ENCODE peak calls at places on chromosome 17, in four cellular contexts. One of them, this sample, is unnamed. For H3K9me3, the result is how much of the 10 kb centered on the place peaks cover.

GRCh38 chr17:1203111-1203966 is 23.6 kb upstream of the ABR start:
- DNase-seq in body of pancreas: peak
- DNase-seq in thoracic aorta: no peak
- DNase-seq in small intestine: peak
- DNase-seq in this sample: peak

GRCh38 chr17:39624313-39624712 is 2.4 kb upstream of the PPP1R1B start:
- DNase-seq in body of pancreas: no peak
- DNase-seq in thoracic aorta: no peak
- DNase-seq in small intestine: no peak
- DNase-seq in this sample: no peak

GRCh38 chr17:76469076-76469990 is 1.9 kb downstream of the AANAT start:
- DNase-seq in body of pancreas: no peak
- DNase-seq in thoracic aorta: no peak
- DNase-seq in small intestine: no peak
- DNase-seq in this sample: no peak

GRCh38 chr17:48429638-48430586 is at the start of gene SKAP1:
- DNase-seq in body of pancreas: peak
- DNase-seq in thoracic aorta: no peak
- DNase-seq in small intestine: peak
- DNase-seq in this sample: peak

GRCh38 chr17:3788200-3788599 is 12.8 kb downstream of the ITGAE start:
- DNase-seq in body of pancreas: no peak
- DNase-seq in thoracic aorta: no peak
- DNase-seq in small intestine: peak
- DNase-seq in this sample: no peak

GRCh38 chr17:83067071-83067717 is 12.2 kb upstream of the METRNL start:
- DNase-seq in body of pancreas: peak
- DNase-seq in thoracic aorta: peak
- DNase-seq in small intestine: no peak
- DNase-seq in this sample: peak

GRCh38 chr17:76515291-76515949 is 14.2 kb upstream of the RHBDF2 start:
- DNase-seq in body of pancreas: peak
- DNase-seq in thoracic aorta: peak
- DNase-seq in small intestine: peak
- DNase-seq in this sample: peak

GRCh38 chr17:81436294-81436849 is 41.1 kb downstream of the BAHCC1 start:
- DNase-seq in body of pancreas: no peak
- DNase-seq in thoracic aorta: no peak
- DNase-seq in small intestine: no peak
- DNase-seq in this sample: no peak

GRCh38 chr17:48530208-48530886 is 464 bp downstream of the HOXB1 start:
- DNase-seq in body of pancreas: no peak
- DNase-seq in thoracic aorta: no peak
- DNase-seq in small intestine: no peak
- DNase-seq in this sample: no peak

GRCh38 chr17:3866269-3866668 is 20.2 kb upstream of the NCBP3 start:
- DNase-seq in body of pancreas: no peak
- DNase-seq in thoracic aorta: no peak
- DNase-seq in small intestine: no peak
- DNase-seq in this sample: no peak

GRCh38 chr17:3655766-3656165 is 12.6 kb downstream of the TAX1BP3 start:
- DNase-seq in body of pancreas: no peak
- DNase-seq in thoracic aorta: no peak
- DNase-seq in small intestine: no peak
- DNase-seq in this sample: no peak

GRCh38 chr17:2954898-2955445 is 108.4 kb downstream of the OR1D5 start:
- DNase-seq in body of pancreas: no peak
- DNase-seq in thoracic aorta: no peak
- DNase-seq in small intestine: no peak
- DNase-seq in this sample: no peak

GRCh38 chr17:51214920-51215319 is 44.9 kb downstream of the MBTD1 start:
- DNase-seq in body of pancreas: no peak
- DNase-seq in thoracic aorta: no peak
- DNase-seq in small intestine: no peak
- DNase-seq in this sample: no peak

GRCh38 chr17:61699694-61700093 is 108.7 kb upstream of the NACA2 start:
- DNase-seq in body of pancreas: no peak
- DNase-seq in thoracic aorta: no peak
- DNase-seq in small intestine: no peak
- DNase-seq in this sample: no peak
- H3K9me3 ChIP-seq in body of pancreas: under half
- H3K9me3 ChIP-seq in thoracic aorta: under half
- H3K9me3 ChIP-seq in small intestine: under half
- H3K9me3 ChIP-seq in this sample: under half

GRCh38 chr17:32822996-32823395 is 53.9 kb downstream of the MYO1D start:
- DNase-seq in body of pancreas: no peak
- DNase-seq in thoracic aorta: no peak
- DNase-seq in small intestine: no peak
- DNase-seq in this sample: no peak

GRCh38 chr17:32820440-32820839 is 56.5 kb downstream of the MYO1D start:
- DNase-seq in body of pancreas: no peak
- DNase-seq in thoracic aorta: no peak
- DNase-seq in small intestine: no peak
- DNase-seq in this sample: no peak

GRCh38 chr17:32819787-32820186 is 57.1 kb downstream of the MYO1D start:
- DNase-seq in body of pancreas: no peak
- DNase-seq in thoracic aorta: no peak
- DNase-seq in small intestine: no peak
- DNase-seq in this sample: no peak

GRCh38 chr17:32815460-32815859 is 61.5 kb downstream of the MYO1D start:
- DNase-seq in body of pancreas: no peak
- DNase-seq in thoracic aorta: no peak
- DNase-seq in small intestine: no peak
- DNase-seq in this sample: no peak

GRCh38 chr17:32819035-32819434 is 57.9 kb downstream of the MYO1D start:
- DNase-seq in body of pancreas: no peak
- DNase-seq in thoracic aorta: no peak
- DNase-seq in small intestine: no peak
- DNase-seq in this sample: no peak
- H3K4me3 ChIP-seq in body of pancreas: no peak
- H3K4me3 ChIP-seq in thoracic aorta: peak
- H3K4me3 ChIP-seq in small intestine: no peak
- H3K4me3 ChIP-seq in this sample: no peak

DNA sequence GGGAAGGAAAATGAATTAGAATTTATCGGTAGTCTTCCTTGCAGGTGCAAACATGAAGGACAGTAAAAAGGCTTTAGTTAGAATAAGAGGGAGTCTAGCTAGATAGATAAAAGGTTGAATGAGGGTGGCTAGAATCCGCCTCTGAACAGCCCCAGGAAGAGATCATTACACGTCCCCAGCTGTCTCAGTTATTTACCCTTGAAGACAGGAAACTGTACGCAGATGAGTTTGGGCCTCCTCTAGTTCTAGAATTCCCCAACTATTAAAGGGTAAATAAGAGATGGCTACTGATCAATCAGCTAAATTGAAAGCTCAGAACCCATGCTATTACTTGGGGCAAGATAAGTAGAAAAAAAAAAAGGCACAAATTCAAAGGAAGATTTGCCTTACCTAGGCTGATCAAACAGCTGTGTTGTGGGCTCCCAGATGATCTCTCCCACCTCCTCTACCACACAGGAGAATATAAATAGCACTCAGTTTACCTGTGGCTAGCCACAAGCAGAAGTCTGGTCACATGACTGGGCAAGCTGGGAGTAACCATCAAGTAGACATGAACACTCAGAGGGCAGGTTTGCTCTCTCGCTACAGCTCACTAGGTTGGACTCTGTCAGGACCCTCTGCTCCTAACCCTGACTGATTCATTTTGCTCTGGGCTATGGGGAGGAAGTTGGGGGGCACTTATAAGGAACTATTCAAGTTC is 17.0 kb downstream of the FAM117A start:
- DNase-seq in body of pancreas: no peak
- DNase-seq in thoracic aorta: no peak
- DNase-seq in small intestine: peak
- DNase-seq in this sample: no peak
- H3K9me3 ChIP-seq in body of pancreas: under half
- H3K9me3 ChIP-seq in thoracic aorta: under half
- H3K9me3 ChIP-seq in small intestine: under half
- H3K9me3 ChIP-seq in this sample: under half

GRCh38 chr17:72033311-72033710 is 87.5 kb upstream of the SOX9 start:
- DNase-seq in body of pancreas: no peak
- DNase-seq in thoracic aorta: no peak
- DNase-seq in small intestine: no peak
- DNase-seq in this sample: no peak

GRCh38 chr17:72030067-72030899 is 90.5 kb upstream of the SOX9 start:
- DNase-seq in body of pancreas: peak
- DNase-seq in thoracic aorta: no peak
- DNase-seq in small intestine: peak
- DNase-seq in this sample: peak

GRCh38 chr17:72034000-72034399 is 86.8 kb upstream of the SOX9 start:
- DNase-seq in body of pancreas: no peak
- DNase-seq in thoracic aorta: no peak
- DNase-seq in small intestine: no peak
- DNase-seq in this sample: no peak

GRCh38 chr17:72031219-72031906 is 89.5 kb upstream of the SOX9 start:
- DNase-seq in body of pancreas: no peak
- DNase-seq in thoracic aorta: no peak
- DNase-seq in small intestine: no peak
- DNase-seq in this sample: no peak
- H3K4me3 ChIP-seq in body of pancreas: no peak
- H3K4me3 ChIP-seq in thoracic aorta: no peak
- H3K4me3 ChIP-seq in small intestine: no peak
- H3K4me3 ChIP-seq in this sample: no peak

GRCh38 chr17:10082795-10083194 is 115.6 kb downstream of the GAS7 start:
- DNase-seq in body of pancreas: no peak
- DNase-seq in thoracic aorta: no peak
- DNase-seq in small intestine: no peak
- DNase-seq in this sample: no peak
- H3K9me3 ChIP-seq in body of pancreas: under half
- H3K9me3 ChIP-seq in thoracic aorta: under half
- H3K9me3 ChIP-seq in small intestine: under half
- H3K9me3 ChIP-seq in this sample: under half

This sample was measured in upper lobe of right lung.